ENCODE peak calls at places on chromosomes 16 and 17, in four cellular contexts. B, A, C and X are unnamed samples.

GRCh38 chr17:50689251-50689650 is 18.5 kb downstream of the ANKRD40 start:
- DNase-seq in B (no peak), A (no peak), C (peak), X (peak)

GRCh38 chr17:65978881-65979280 is 213.1 kb downstream of the CEP112 start:
- DNase-seq in C (no peak), A (no peak), B (no peak), X (no peak)

GRCh38 chr17:29115906-29116651 is 64.1 kb downstream of the MYO18A start:
- DNase-seq in B (no peak), C (peak), A (no peak), X (peak)

GRCh38 chr16:68909099-68909733 is 65.9 kb downstream of the TANGO6 start:
- DNase-seq in A (no peak), C (peak), B (no peak), X (peak)

GRCh38 chr16:88310796-88311605 is 71.8 kb upstream of the ZNF469 start:
- DNase-seq in C (no peak), A (no peak), B (no peak), X (no peak)

GRCh38 chr16:52709286-52709685 is 162.3 kb upstream of the TOX3 start:
- DNase-seq in B (no peak), A (no peak), C (no peak), X (no peak)

GRCh38 chr16:11087691-11088431 is 143.5 kb downstream of the CLEC16A start:
- DNase-seq in A (no peak), B (no peak), C (peak), X (no peak)

GRCh38 chr16:14485131-14485551 is 144.9 kb downstream of the PARN start:
- DNase-seq in B (no peak), C (peak), A (no peak), X (no peak)

GRCh38 chr16:85274924-85275323 is 162.7 kb upstream of the CIBAR2 start:
- DNase-seq in C (no peak), B (no peak), A (no peak), X (no peak)

GRCh38 chr16:53404959-53405358 is 29.3 kb upstream of the RBL2 start:
- DNase-seq in C (peak), A (no peak), B (no peak), X (peak)

GRCh38 chr17:38402897-38403296 is 25.4 kb upstream of the ARHGAP23 start:
- DNase-seq in B (no peak), C (no peak), A (no peak), X (no peak)
- TF ChIP-seq CTCF in B (no peak), C (peak), A (no peak), X (no peak)

GRCh38 chr16:25692734-25693508 is 1.2 kb downstream of the HS3ST4 start:
- DNase-seq in A (no peak), B (no peak), C (no peak), X (no peak)
- H3K4me3 ChIP-seq in A (peak), B (peak), C (no peak), X (no peak)

GRCh38 chr17:73420897-73421296 is 109.1 kb upstream of the CDC42EP4 start:
- DNase-seq in C (peak), B (no peak), A (no peak), X (peak)
- TF ChIP-seq CTCF in C (peak), B (no peak), A (no peak), X (peak)

DNA sequence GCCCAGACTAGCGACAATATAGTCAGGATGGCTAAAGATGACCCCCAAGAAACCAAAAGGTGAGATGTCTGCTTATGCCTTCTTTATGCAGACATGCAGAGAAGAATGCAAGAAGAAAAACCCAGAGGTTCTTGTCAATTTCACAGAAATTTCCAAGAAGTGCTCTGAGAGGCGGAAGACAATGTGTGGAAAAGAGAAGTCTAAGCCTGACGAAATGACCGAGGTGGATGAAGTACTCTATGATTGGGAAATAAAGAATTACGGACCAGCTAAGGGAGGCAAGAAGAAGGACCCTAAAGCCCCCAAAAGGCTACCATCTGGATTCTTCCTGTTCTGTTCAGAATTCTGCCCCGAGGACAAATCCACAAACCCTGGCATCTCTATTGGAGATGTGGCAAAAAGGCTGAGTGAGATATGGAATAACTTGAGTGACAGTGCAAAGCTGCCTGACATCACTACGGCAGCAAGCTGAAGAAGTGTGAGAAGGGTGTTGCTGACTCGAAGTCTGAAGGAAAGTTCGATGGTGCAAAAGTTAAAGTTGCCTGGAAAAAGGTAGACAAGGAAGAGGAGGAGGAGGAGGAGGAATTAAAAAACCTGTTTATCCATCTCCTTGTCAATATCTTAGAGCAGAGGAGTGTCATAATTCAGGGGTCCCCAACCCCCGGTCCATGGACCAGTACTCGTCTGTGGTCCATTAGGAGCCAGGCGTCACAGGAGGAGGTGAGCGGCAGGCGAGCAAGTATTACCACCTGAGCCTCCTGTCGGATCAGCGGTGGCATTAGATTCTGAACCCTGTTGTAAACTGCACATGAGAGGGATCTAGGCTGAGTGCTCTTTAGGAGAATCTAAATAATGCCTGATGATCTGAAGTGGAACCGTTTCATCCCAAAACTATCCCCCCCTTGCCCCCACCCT is 25.1 kb upstream of the ADGRG1 start:
- DNase-seq in B (no peak), C (no peak), A (no peak), X (no peak)
- H3K4me3 ChIP-seq in B (peak), C (no peak), A (no peak), X (no peak)

GRCh38 chr17:81917565-81918332 is at the start of gene SIRT7:
- DNase-seq in C (peak), B (peak), A (peak), X (peak)
- TF ChIP-seq CTCF in C (no peak), B (no peak), A (no peak), X (no peak)

DNA sequence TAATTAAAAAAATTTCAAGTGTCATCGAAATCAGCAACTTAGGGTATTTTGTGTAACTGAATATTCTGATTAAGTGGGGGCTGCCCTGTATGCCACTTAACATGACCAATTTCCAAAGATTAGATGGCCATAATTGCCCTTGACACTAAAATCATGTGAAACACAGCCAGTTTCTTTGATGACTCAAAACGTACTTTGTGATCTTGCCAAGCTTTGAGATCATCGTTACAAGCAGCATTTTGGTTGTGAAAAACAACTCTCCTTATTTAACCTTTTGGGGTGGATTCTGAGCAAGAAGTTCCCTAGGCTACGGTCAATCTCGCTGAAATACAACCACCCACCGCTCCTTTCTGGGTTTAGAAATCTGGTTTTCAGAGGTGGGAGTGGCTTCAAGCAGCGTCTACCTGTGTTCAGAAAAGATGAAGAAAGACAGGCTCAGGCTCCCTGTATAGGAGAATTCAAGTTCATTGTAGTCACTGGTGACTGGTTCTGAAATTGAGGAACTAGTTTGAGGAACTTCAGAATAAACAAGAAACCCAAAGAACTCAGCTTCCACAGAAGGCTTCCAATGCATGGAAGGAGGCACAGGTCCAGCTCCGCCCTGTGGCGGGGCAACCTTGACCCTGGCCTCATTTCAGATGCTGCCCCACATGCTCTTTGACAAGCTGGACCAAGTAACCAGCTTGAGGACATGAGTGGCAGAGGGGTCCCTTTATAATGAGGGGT is 9.4 kb downstream of the MAP3K14 start:
- DNase-seq in C (peak), B (no peak), A (peak), X (peak)
- H3K4me3 ChIP-seq in C (no peak), B (no peak), A (no peak), X (no peak)

DNA sequence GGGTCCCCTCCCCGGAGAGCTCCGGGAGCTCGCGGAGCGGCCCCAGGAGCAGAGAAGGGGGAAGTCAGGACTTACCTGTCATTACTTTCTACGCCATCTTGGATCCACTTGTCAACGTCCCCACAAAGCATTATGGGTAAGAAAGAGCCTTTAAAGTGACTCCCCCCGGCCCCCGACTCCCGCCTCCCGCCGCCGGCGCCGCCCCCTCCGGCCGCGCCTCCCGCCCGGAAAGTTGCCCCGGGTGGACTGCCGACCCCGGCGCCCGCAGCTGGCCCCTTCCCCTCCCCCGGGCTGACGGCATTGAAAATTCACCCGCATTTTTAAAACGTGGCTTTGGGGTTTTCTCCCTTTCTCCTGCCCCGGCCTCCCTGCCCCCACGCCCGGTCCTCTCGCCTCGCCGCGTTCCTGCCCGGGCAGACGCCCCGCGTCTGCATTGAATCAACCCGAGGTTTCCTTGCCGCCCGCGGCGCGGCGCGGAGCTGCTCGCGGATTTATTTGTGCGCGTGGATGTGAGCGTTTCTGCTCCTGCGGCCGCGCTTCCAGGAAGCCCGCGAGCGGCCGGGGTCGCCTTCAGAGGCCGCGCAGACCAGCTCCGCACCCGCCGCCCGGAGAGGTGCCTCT is at the start of gene HELZ:
- DNase-seq in B (peak), C (peak), A (peak), X (peak)
- TF ChIP-seq CTCF in B (no peak), C (no peak), A (no peak), X (no peak)